ENCODE peak calls at places on chromosomes 13 and 19, in ten cellular contexts. C is AG09309, S is spleen, Q is fibroblast of lung, T is sigmoid colon, H is ovary, L is left ventricle myocardium inferior, R is body of pancreas, O is cardiac muscle cell, W is cardiac fibroblast. J is an unnamed sample.

GRCh38 chr13:104382941-104383340 is 1316.7 kb upstream of the SLC10A2 start:
- DNase-seq in C (no peak), S (no peak), Q (peak; percentile 83), T (no peak), H (no peak), L (no peak), R (no peak), O (peak; percentile 18), W (peak; percentile 7), J (no peak)

GRCh38 chr13:73158851-73159250 is 100.0 kb downstream of the KLF5 start:
- DNase-seq in C (no peak), S (no peak), Q (peak; percentile 44), T (no peak), H (no peak), L (no peak), R (no peak), O (peak; percentile 49), W (peak; percentile 54), J (no peak)

GRCh38 chr19:14906711-14907110 is 20.8 kb upstream of the OR7A17 start:
- DNase-seq in C (no peak), S (no peak), Q (no peak), T (no peak), H (no peak), L (no peak), R (no peak), O (no peak), W (no peak), J (no peak)

GRCh38 chr13:109816112-109816978 is 30.0 kb upstream of the IRS2 start:
- DNase-seq in C (no peak), S (no peak), Q (no peak), T (no peak), H (no peak), L (no peak), R (peak; percentile 72), O (no peak), W (peak; percentile 13), J (no peak)

GRCh38 chr19:30799854-30800755 is 427.9 kb downstream of the ZNF536 start:
- DNase-seq in C (no peak), S (peak; percentile 84), Q (no peak), T (no peak), H (peak; percentile 63), L (peak; percentile 44), R (peak; percentile 41), O (peak; percentile 19), W (peak; percentile 10), J (no peak)

GRCh38 chr13:33110713-33111413 is 94.6 kb downstream of the KL start:
- DNase-seq in C (no peak), S (no peak), Q (peak; percentile 71), T (no peak), H (peak; percentile 61), L (peak; percentile 65), R (no peak), O (peak; percentile 32), W (no peak), J (no peak)

GRCh38 chr19:32176591-32176990 is 168.8 kb upstream of the ZNF507 start:
- DNase-seq in C (no peak), S (no peak), Q (no peak), T (no peak), H (no peak), L (no peak), R (no peak), O (no peak), W (no peak), J (no peak)

GRCh38 chr13:39616087-39616694 is 13.2 kb upstream of the LHFPL6 start:
- DNase-seq in C (no peak), S (no peak), Q (peak; percentile 79), T (peak; percentile 74), H (no peak), L (no peak), R (peak; percentile 47), O (peak; percentile 85), W (peak; percentile 84), J (no peak)

GRCh38 chr13:80931766-80932165 is 590.8 kb upstream of the SPRY2 start:
- DNase-seq in C (no peak), S (no peak), Q (peak; percentile 81), T (no peak), H (no peak), L (no peak), R (no peak), O (peak; percentile 46), W (peak; percentile 47), J (no peak)

GRCh38 chr13:109393045-109393444 is 393.3 kb downstream of the IRS2 start:
- DNase-seq in C (no peak), S (no peak), Q (no peak), T (no peak), H (no peak), L (no peak), R (no peak), O (no peak), W (no peak), J (no peak)

GRCh38 chr13:112056284-112056727 is 10.6 kb upstream of the SOX1 start:
- DNase-seq in C (no peak), S (peak; percentile 59), Q (no peak), T (no peak), H (no peak), L (no peak), R (no peak), O (no peak), W (no peak), J (no peak)

GRCh38 chr19:18326772-18327171 is 3.9 kb upstream of the LSM4 start:
- DNase-seq in C (no peak), S (no peak), Q (no peak), T (no peak), H (no peak), L (no peak), R (no peak), O (no peak), W (no peak), J (no peak)

GRCh38 chr19:34126966-34127365 is 45.3 kb upstream of the LSM14A start:
- DNase-seq in C (no peak), S (no peak), Q (no peak), T (no peak), H (no peak), L (no peak), R (no peak), O (no peak), W (no peak), J (no peak)

GRCh38 chr19:45340232-45340898 is at the start of gene KLC3:
- DNase-seq in C (no peak), S (peak; percentile 68), Q (no peak), T (no peak), H (no peak), L (no peak), R (peak; percentile 68), O (no peak), W (no peak), J (no peak)

GRCh38 chr13:74278901-74279300 is 144.7 kb upstream of the KLF12 start:
- DNase-seq in C (no peak), S (no peak), Q (no peak), T (no peak), H (no peak), L (no peak), R (no peak), O (no peak), W (no peak), J (no peak)

GRCh38 chr19:49564616-49565045 is 15.7 kb downstream of the NOSIP start:
- DNase-seq in C (no peak), S (no peak), Q (no peak), T (no peak), H (no peak), L (no peak), R (no peak), O (no peak), W (no peak), J (no peak)

DNA sequence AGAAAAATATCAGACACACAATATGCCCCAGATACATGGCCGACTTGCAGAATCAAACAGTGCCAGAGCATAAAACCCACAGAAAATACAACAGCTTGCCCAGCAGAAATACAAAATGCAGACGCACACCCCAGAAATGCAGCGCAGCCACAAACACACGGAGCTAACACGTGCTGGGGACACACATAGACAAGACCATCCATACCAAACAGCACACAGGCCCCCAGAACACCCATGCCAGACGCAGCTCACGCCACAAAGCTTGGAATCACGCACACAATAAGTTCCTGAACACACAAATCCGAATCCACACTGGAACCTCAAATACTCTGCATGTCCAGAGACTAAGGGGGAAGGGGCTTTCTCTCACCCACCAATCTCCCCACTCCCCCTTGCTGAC is 17.1 kb downstream of the CCDC97 start:
- DNase-seq in C (no peak), S (no peak), Q (no peak), T (no peak), H (no peak), L (no peak), R (no peak), O (no peak), W (no peak), J (no peak)
- H3K4me3 ChIP-seq in C (no peak overlapping the region), S (peak overlapping the region; percentile 34), Q (no peak overlapping the region), T (no peak overlapping the region), H (no peak overlapping the region), L (peak overlapping the region; percentile 49), R (no peak overlapping the region), O (no peak overlapping the region), W (no peak overlapping the region), J (no peak overlapping the region)

DNA sequence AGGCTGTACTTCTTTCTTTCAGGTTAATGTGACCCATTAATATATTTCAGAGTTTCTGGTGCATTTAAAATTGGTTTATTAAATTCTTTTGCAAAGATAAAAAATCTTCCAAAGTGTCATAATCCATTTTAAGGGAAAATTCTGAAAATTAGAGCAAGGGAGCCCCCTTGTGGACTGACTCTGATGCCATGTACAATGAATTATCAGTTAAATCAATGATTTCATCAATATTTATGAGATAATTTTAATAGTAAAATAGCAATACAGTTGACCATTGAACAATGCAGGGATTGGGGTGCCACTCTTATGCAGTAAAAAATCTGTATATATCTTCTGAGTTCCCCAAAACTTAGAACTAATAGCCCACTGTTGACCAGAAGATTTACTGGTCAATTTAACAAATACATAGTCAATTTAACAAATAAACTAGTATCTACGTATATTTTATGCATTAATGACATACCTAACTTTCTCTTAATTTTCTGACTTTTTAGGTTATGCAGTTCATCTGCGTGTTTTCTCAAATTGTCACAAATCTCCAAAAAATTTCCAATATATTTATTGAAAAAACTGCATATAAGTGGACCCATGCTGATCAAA is 479.1 kb upstream of the MIR17HG start:
- DNase-seq in C (no peak), S (no peak), Q (peak; percentile 55), T (no peak), H (no peak), L (no peak), R (peak; percentile 10), O (peak; percentile 42), W (peak; percentile 45), J (no peak)
- TF ChIP-seq CTCF in C (peak; percentile 56), S (peak; percentile 50), Q (peak; percentile 49), T (peak; percentile 49), H (no peak), L (peak; percentile 70), R (peak; percentile 58), O (peak; percentile 63), W (peak; percentile 56), J (peak; percentile 60)

DNA sequence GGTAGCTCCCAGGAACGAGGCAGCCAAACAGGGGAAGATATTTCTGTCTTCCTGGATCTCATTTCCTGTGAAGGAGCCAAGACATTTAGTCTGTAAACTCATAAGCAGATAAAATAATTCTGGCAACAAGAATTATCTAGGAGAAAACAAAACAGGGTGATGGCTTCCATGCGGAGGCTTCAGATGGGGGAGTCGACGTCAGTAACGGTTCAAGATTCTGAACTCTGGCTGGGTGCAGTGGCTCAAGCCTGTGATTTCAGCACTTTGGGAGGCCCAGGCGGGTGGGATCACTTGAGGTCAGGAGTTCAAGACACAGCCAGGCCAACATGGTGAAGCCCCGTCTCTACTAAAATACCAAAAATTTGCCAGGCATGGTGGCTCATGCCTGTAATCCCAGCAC is 1.3 kb downstream of the GNA15 start:
- DNase-seq in C (no peak), S (no peak), Q (peak; percentile 27), T (no peak), H (peak; percentile 81), L (no peak), R (no peak), O (peak; percentile 76), W (peak; percentile 87), J (no peak)
- H3K4me3 ChIP-seq in C (no peak overlapping the region), S (peak overlapping the region; percentile 38), Q (no peak overlapping the region), T (peak overlapping the region; percentile 27), H (no peak overlapping the region), L (peak overlapping the region; percentile 47), R (no peak overlapping the region), O (no peak overlapping the region), W (no peak overlapping the region), J (no peak overlapping the region)

GRCh38 chr13:113758651-113759524 is at the start of gene TMEM255B:
- DNase-seq in C (no peak), S (peak; percentile 96), Q (peak; percentile 62), T (peak; percentile 91), H (peak; percentile 94), L (peak; percentile 89), R (peak; percentile 79), O (peak; percentile 80), W (peak; percentile 72), J (no peak)
- TF ChIP-seq CTCF in C (no peak), S (peak; percentile 71), Q (no peak), T (peak; percentile 38), H (no peak), L (peak; percentile 66), R (peak; percentile 50), O (no peak), W (no peak), J (no peak)

J was measured in BJ.